ENCODE peak calls at places on chromosomes 12 and 14, in nine cellular contexts. Y is GDM1; I is NCI-H345; S is ureter; X is effector memory CD4-positive, alpha-beta T cell; M is GM23338; W is RPMI7951; F is dermis blood vessel endothelial cell; N is aorta. K is an unnamed sample.

GRCh38 chr12:81610955-81611889 is 147.9 kb downstream of the PPFIA2 start:
- DNase-seq in W (no peak), F (no peak), X (no peak), N (no peak), Y (no peak), S (no peak), M (peak), I (no peak), K (no peak)

GRCh38 chr12:70853326-70853725 is 67.2 kb downstream of the PTPRR start:
- DNase-seq in N (no peak), F (no peak), X (no peak), Y (no peak), W (peak), S (peak), M (no peak), I (no peak), K (no peak)

GRCh38 chr12:10392394-10392930 is 2.6 kb upstream of the KLRK1 start:
- DNase-seq in S (peak), N (no peak), Y (peak), M (no peak), X (no peak), I (peak), F (peak), W (peak), K (no peak)

GRCh38 chr12:88393017-88393767 is 187.1 kb downstream of the KITLG start:
- DNase-seq in S (no peak), I (no peak), F (peak), M (peak), N (no peak), Y (no peak), W (peak), X (no peak), K (no peak)

GRCh38 chr12:50828121-50828520 is 14.6 kb upstream of the TMPRSS12 start:
- DNase-seq in I (no peak), F (no peak), W (no peak), X (no peak), S (no peak), M (no peak), Y (no peak), N (no peak), K (no peak)

GRCh38 chr12:95322335-95322734 is 104.7 kb downstream of the VEZT start:
- DNase-seq in Y (no peak), F (no peak), M (no peak), X (no peak), I (no peak), W (peak), S (no peak), N (no peak), K (no peak)

GRCh38 chr12:49198431-49199155 is 9.7 kb upstream of the TUBA1A start:
- DNase-seq in X (no peak), M (peak), I (no peak), W (peak), Y (no peak), N (no peak), S (no peak), F (peak), K (no peak)

GRCh38 chr12:123532021-123532420 is 1.5 kb downstream of the RILPL1 start:
- DNase-seq in X (no peak), I (no peak), M (no peak), F (peak), S (no peak), N (no peak), Y (peak), W (peak), K (no peak)

GRCh38 chr12:52608161-52608560 is 6.9 kb upstream of the KRT72 start:
- DNase-seq in Y (no peak), W (no peak), F (no peak), M (no peak), N (no peak), X (no peak), I (no peak), S (peak), K (peak)

GRCh38 chr12:12684375-12685106 is 11.4 kb downstream of the GPR19 start:
- DNase-seq in W (peak), M (peak), N (no peak), I (no peak), F (peak), X (no peak), S (no peak), Y (no peak), K (no peak)

GRCh38 chr14:30115756-30116155 is 188.1 kb upstream of the PRKD1 start:
- DNase-seq in I (peak), N (no peak), M (peak), W (no peak), Y (no peak), F (no peak), S (no peak), X (no peak), K (no peak)

GRCh38 chr14:94412671-94413638 is 24.6 kb upstream of the SERPINA1 start:
- DNase-seq in W (no peak), N (no peak), F (no peak), M (peak), I (no peak), Y (no peak), X (no peak), S (no peak), K (no peak)

GRCh38 chr12:77190022-77190421 is 124.7 kb upstream of the E2F7 start:
- DNase-seq in N (no peak), Y (no peak), X (no peak), W (peak), I (no peak), M (no peak), F (no peak), S (no peak), K (no peak)

GRCh38 chr14:103104654-103105511 is 10.4 kb downstream of the EXOC3L4 start:
- DNase-seq in M (peak), F (peak), X (peak), S (peak), W (peak), Y (peak), I (peak), N (peak), K (no peak)

GRCh38 chr12:34287437-34287836 is 265.1 kb downstream of the ALG10 start:
- DNase-seq in N (peak), X (no peak), Y (no peak), W (no peak), M (no peak), S (no peak), F (no peak), I (no peak), K (no peak)

GRCh38 chr12:78343657-78344056 is 513.0 kb downstream of the NAV3 start:
- DNase-seq in M (no peak), W (no peak), N (no peak), X (no peak), S (no peak), Y (no peak), F (no peak), I (no peak), K (no peak)

GRCh38 chr14:98234208-98234607 is 1037.8 kb downstream of the BCL11B start:
- DNase-seq in X (no peak), F (no peak), N (no peak), Y (no peak), I (no peak), M (no peak), S (no peak), W (no peak), K (no peak)

GRCh38 chr12:45655186-45655585 is 74.3 kb upstream of the ARID2 start:
- DNase-seq in X (peak), S (no peak), F (peak), W (no peak), I (peak), Y (no peak), N (no peak), M (peak), K (no peak)

GRCh38 chr12:105773501-105773900 is 365.3 kb downstream of the NUAK1 start:
- DNase-seq in I (no peak), W (no peak), N (no peak), X (no peak), Y (no peak), M (no peak), F (no peak), S (no peak), K (no peak)

GRCh38 chr14:51825926-51826325 is 34.5 kb upstream of the GNG2 start:
- DNase-seq in W (no peak), Y (no peak), S (no peak), I (no peak), M (no peak), X (no peak), F (no peak), N (no peak), K (no peak)

GRCh38 chr12:122860854-122861585 is 25.8 kb downstream of the HIP1R start:
- DNase-seq in X (no peak), N (peak), I (no peak), M (no peak), W (no peak), F (no peak), Y (no peak), S (no peak), K (peak)

GRCh38 chr12:1103051-1103450 is 112.0 kb downstream of the ERC1 start:
- DNase-seq in M (peak), N (no peak), X (no peak), I (no peak), W (no peak), Y (no peak), S (no peak), F (no peak), K (no peak)

GRCh38 chr12:105765053-105766019 is 373.4 kb downstream of the NUAK1 start:
- DNase-seq in F (no peak), S (no peak), Y (no peak), X (no peak), M (no peak), I (no peak), W (no peak), N (no peak), K (no peak)

GRCh38 chr12:109121346-109121880 is 5.0 kb downstream of the ACACB start:
- DNase-seq in X (no peak), S (no peak), Y (no peak), I (no peak), F (no peak), N (no peak), W (no peak), M (no peak), K (no peak)

GRCh38 chr12:42919691-42920090 is 330.1 kb upstream of the PRICKLE1 start:
- DNase-seq in Y (no peak), M (no peak), S (no peak), F (no peak), N (no peak), X (no peak), I (no peak), W (no peak), K (no peak)

GRCh38 chr12:31521972-31522371 is 69.0 kb downstream of the DENND5B start:
- DNase-seq in I (no peak), Y (no peak), W (no peak), F (no peak), X (no peak), M (no peak), S (no peak), N (no peak), K (no peak)

GRCh38 chr12:79191391-79191790 is 326.8 kb downstream of the SYT1 start:
- DNase-seq in M (no peak), I (no peak), X (no peak), Y (no peak), N (no peak), F (peak), S (no peak), W (no peak), K (no peak)

GRCh38 chr12:111664961-111665865 is 20.5 kb downstream of the BRAP start:
- DNase-seq in W (no peak), S (no peak), X (no peak), N (no peak), M (no peak), Y (no peak), I (no peak), F (no peak), K (no peak)

GRCh38 chr14:66137076-66137475 is 349.1 kb upstream of the CCDC196 start:
- DNase-seq in S (no peak), M (no peak), Y (no peak), F (no peak), I (peak), W (no peak), N (no peak), X (no peak), K (no peak)

GRCh38 chr14:37232907-37233481 is 35.3 kb downstream of the MIPOL1 start:
- DNase-seq in F (peak), N (no peak), M (peak), X (no peak), I (peak), W (peak), S (no peak), Y (no peak), K (no peak)

GRCh38 chr12:95694148-95694547 is 96.4 kb downstream of the NTN4 start:
- DNase-seq in X (no peak), W (no peak), I (no peak), N (peak), F (no peak), M (peak), S (no peak), Y (no peak), K (no peak)

GRCh38 chr14:31510222-31510621 is 22.4 kb upstream of the GPR33 start:
- DNase-seq in F (peak), X (no peak), N (no peak), Y (no peak), M (peak), I (peak), W (peak), S (no peak), K (no peak)

GRCh38 chr12:43797561-43798217 is 8.4 kb downstream of the TWF1 start:
- DNase-seq in X (no peak), I (no peak), S (no peak), Y (no peak), F (no peak), W (no peak), M (no peak), N (no peak), K (no peak)

K was measured in posterior vena cava.